ENCODE peak calls at places on chromosomes 6 and 20, in five cellular contexts. M is stimulated activated CD4-positive, alpha-beta T cell treated with anti-CD3 and anti-CD28 coated beads, Interleukin-2, amount 100 ng/mL, for 24 hours; B is NCI-H1105 treated with DMSO at 0.1 percent for 48 hours; Q is T-helper 17 cell; A is WTC11. J is an unnamed sample.

GRCh38 chr6:32847795-32848194 is 3.9 kb upstream of the PSMB8 start:
- DNase-seq in M (no peak), B (no peak), Q (no peak), A (no peak), J (no peak)

GRCh38 chr20:49948809-49949507 is 12.8 kb downstream of the RNF114 start:
- DNase-seq in M (no peak), B (no peak), Q (no peak), A (no peak), J (no peak)

GRCh38 chr20:35318502-35319157 is 26.4 kb upstream of the FAM83C start:
- DNase-seq in M (no peak), B (no peak), Q (no peak), A (no peak), J (no peak)

GRCh38 chr6:115896538-115897129 is 164.1 kb downstream of the FRK start:
- DNase-seq in M (no peak), B (peak; percentile 60), Q (no peak), A (no peak), J (peak; percentile 42)

GRCh38 chr6:73969982-73970960 is 274.3 kb downstream of the CD109 start:
- DNase-seq in M (no peak), B (peak; percentile 25), Q (no peak), A (no peak), J (no peak)

GRCh38 chr6:34391711-34392496 is 565 bp downstream of the NUDT3 start:
- DNase-seq in M (peak; percentile 57), B (peak; percentile 65), Q (no peak), A (peak; percentile 70), J (no peak)

GRCh38 chr6:169812257-169812644 is 60.8 kb downstream of the ERMARD start:
- DNase-seq in M (no peak), B (no peak), Q (no peak), A (no peak), J (no peak)

GRCh38 chr20:57079016-57080005 is 187.1 kb downstream of the BMP7 start:
- DNase-seq in M (no peak), B (no peak), Q (no peak), A (no peak), J (no peak)

J was measured in SK-N-MC.